ENCODE peak calls at places on chromosomes 4 and X, in seven cellular contexts. P, V, O, T, C, Y and M are unnamed samples.

GRCh38 chrX:55342533-55343501 is 78.1 kb upstream of the PAGE3 start:
- DNase-seq in P (no peak), V (peak; percentile 64), O (peak; percentile 82), T (no peak), C (peak; percentile 22), Y (no peak), M (no peak)

GRCh38 chr4:153152453-153153338 is 51.5 kb upstream of the TRIM2 start:
- DNase-seq in P (peak; percentile 27), V (peak; percentile 59), O (no peak), T (no peak), C (no peak), Y (peak; percentile 40), M (peak; percentile 36)

GRCh38 chr4:20532871-20533870 is 167.1 kb upstream of the PACRGL start:
- DNase-seq in P (no peak), V (no peak), O (no peak), T (no peak), C (no peak), Y (no peak), M (peak; percentile 90)

GRCh38 chr4:37385424-37385823 is 140.9 kb downstream of the NWD2 start:
- DNase-seq in P (no peak), V (no peak), O (no peak), T (no peak), C (no peak), Y (no peak), M (no peak)

GRCh38 chr4:81786063-81786763 is 314.5 kb upstream of the RASGEF1B start:
- DNase-seq in P (no peak), V (no peak), O (no peak), T (no peak), C (peak; percentile 46), Y (no peak), M (peak; percentile 53)

GRCh38 chr4:52019941-52020657 is at the start of gene LRRC66:
- DNase-seq in P (no peak), V (no peak), O (peak; percentile 33), T (no peak), C (peak; percentile 26), Y (peak; percentile 35), M (no peak)

GRCh38 chr4:150080335-150080734 is 2.1 kb downstream of the DCLK2 start:
- DNase-seq in P (no peak), V (no peak), O (no peak), T (no peak), C (no peak), Y (no peak), M (no peak)

GRCh38 chr4:19402666-19403065 is 849.0 kb upstream of the SLIT2 start:
- DNase-seq in P (no peak), V (no peak), O (no peak), T (no peak), C (no peak), Y (no peak), M (no peak)

GRCh38 chrX:134908235-134908834 is 82.5 kb upstream of the SMIM10 start:
- DNase-seq in P (no peak), V (peak; percentile 20), O (no peak), T (no peak), C (peak; percentile 70), Y (peak; percentile 26), M (no peak)

GRCh38 chr4:7815981-7816380 is 123.7 kb downstream of the AFAP1 start:
- DNase-seq in P (no peak), V (no peak), O (no peak), T (no peak), C (no peak), Y (no peak), M (no peak)

GRCh38 chrX:105190252-105190853 is 30.1 kb downstream of the TEX13A start:
- DNase-seq in P (peak; percentile 6), V (peak; percentile 6), O (peak; percentile 27), T (no peak), C (peak; percentile 43), Y (no peak), M (peak; percentile 8)

GRCh38 chr4:25928320-25928955 is 14.4 kb downstream of the SMIM20 start:
- DNase-seq in P (no peak), V (no peak), O (no peak), T (no peak), C (no peak), Y (no peak), M (no peak)

GRCh38 chrX:136168929-136169735 is 21.8 kb downstream of the FHL1 start:
- DNase-seq in P (peak; percentile 31), V (no peak), O (peak; percentile 53), T (peak; percentile 90), C (peak; percentile 83), Y (no peak), M (no peak)

GRCh38 chr4:30354605-30355004 is 365.6 kb upstream of the PCDH7 start:
- DNase-seq in P (no peak), V (no peak), O (no peak), T (no peak), C (no peak), Y (no peak), M (no peak)

GRCh38 chr4:125801373-125801772 is 486.6 kb downstream of the FAT4 start:
- DNase-seq in P (no peak), V (no peak), O (no peak), T (no peak), C (no peak), Y (no peak), M (no peak)

GRCh38 chrX:13956998-13957397 is 72.7 kb downstream of the GEMIN8 start:
- DNase-seq in P (no peak), V (no peak), O (no peak), T (no peak), C (no peak), Y (no peak), M (no peak)

GRCh38 chr4:24273148-24273547 is 311.2 kb downstream of the DHX15 start:
- DNase-seq in P (no peak), V (no peak), O (peak; percentile 89), T (no peak), C (no peak), Y (no peak), M (no peak)

GRCh38 chr4:54877006-54877405 is 219.2 kb downstream of the KIT start:
- DNase-seq in P (no peak), V (no peak), O (no peak), T (no peak), C (no peak), Y (no peak), M (no peak)

GRCh38 chr4:1297456-1298325 is 8.0 kb downstream of the MAEA start:
- DNase-seq in P (no peak), V (no peak), O (no peak), T (no peak), C (no peak), Y (peak; percentile 69), M (no peak)

GRCh38 chr4:26860157-26860921 is at the start of gene STIM2:
- DNase-seq in P (peak; percentile 100), V (peak; percentile 99), O (peak; percentile 89), T (peak; percentile 88), C (peak; percentile 97), Y (peak; percentile 93), M (peak; percentile 92)

GRCh38 chrX:10197597-10198210 is 40.9 kb downstream of the CLCN4 start:
- DNase-seq in P (no peak), V (no peak), O (peak; percentile 55), T (no peak), C (peak; percentile 9), Y (no peak), M (no peak)

GRCh38 chrX:1451251-1451675 is 1.4 kb downstream of the ASMTL start:
- DNase-seq in P (no peak), V (no peak), O (no peak), T (no peak), C (no peak), Y (no peak), M (no peak)